ENCODE peak calls at places on chromosomes 3 and 15, in nine cellular contexts. J is prostate gland, I is left ventricle myocardium inferior, L is NT2/D1, F is H9, R is suprapubic skin, Z is Peyer's patch, A is MM.1S, N is upper lobe of right lung. K is an unnamed sample.

GRCh38 chr3:36142746-36143145 is 237.6 kb upstream of the STAC start:
- DNase-seq in F (no peak), R (no peak), I (no peak), L (no peak), N (no peak), Z (no peak), A (no peak), J (no peak), K (no peak)

GRCh38 chr3:56681963-56682457 is 1.1 kb downstream of the TASOR start:
- DNase-seq in A (no peak), L (no peak), R (no peak), N (no peak), J (no peak), Z (no peak), F (peak; percentile 81), I (no peak), K (no peak)

GRCh38 chr15:55587321-55588069 is 650 bp downstream of the PYGO1 start:
- DNase-seq in A (peak; percentile 35), Z (no peak), N (no peak), R (peak; percentile 64), I (peak; percentile 27), L (no peak), F (peak; percentile 43), J (no peak), K (no peak)

GRCh38 chr15:48388017-48388936 is 57.0 kb downstream of the DUT start:
- DNase-seq in I (no peak), J (peak; percentile 8), R (no peak), Z (no peak), F (no peak), A (no peak), N (no peak), L (no peak), K (no peak)

GRCh38 chr3:24495334-24495994 is 814 bp upstream of the THRB start:
- DNase-seq in J (peak; percentile 56), L (no peak), Z (peak; percentile 68), F (peak; percentile 70), I (peak; percentile 41), N (peak; percentile 87), R (peak; percentile 82), A (no peak), K (no peak)

GRCh38 chr3:144054766-144055165 is 83.1 kb downstream of the DIPK2A start:
- DNase-seq in Z (no peak), A (no peak), L (no peak), F (no peak), J (no peak), R (no peak), I (no peak), N (no peak), K (no peak)

GRCh38 chr3:129809297-129809696 is 84.2 kb downstream of the TMCC1 start:
- DNase-seq in A (no peak), Z (no peak), J (no peak), I (no peak), N (no peak), L (no peak), F (no peak), R (no peak), K (no peak)

GRCh38 chr3:128878556-128879124 is 780 bp upstream of the ACAD9 start:
- DNase-seq in A (peak; percentile 56), I (no peak), J (no peak), L (no peak), F (no peak), N (no peak), Z (peak; percentile 52), R (no peak), K (no peak)

GRCh38 chr3:122978569-122978968 is 49.0 kb downstream of the SEMA5B start:
- DNase-seq in Z (no peak), I (no peak), N (no peak), F (no peak), A (no peak), R (no peak), J (no peak), L (no peak), K (no peak)

GRCh38 chr15:33392453-33392852 is 81.7 kb downstream of the RYR3 start:
- DNase-seq in I (no peak), N (no peak), A (no peak), Z (no peak), L (no peak), J (no peak), R (no peak), F (peak; percentile 44), K (no peak)

GRCh38 chr3:114739627-114740026 is 407.5 kb downstream of the ZBTB20 start:
- DNase-seq in N (no peak), R (no peak), I (no peak), A (no peak), L (no peak), J (no peak), Z (no peak), F (no peak), K (no peak)

GRCh38 chr3:86937306-86937791 is 53.6 kb downstream of the VGLL3 start:
- DNase-seq in R (no peak), J (no peak), A (no peak), F (no peak), I (peak; percentile 21), N (no peak), L (no peak), Z (no peak), K (no peak)

GRCh38 chr3:48507256-48508061 is 3.5 kb upstream of the SHISA5 start:
- DNase-seq in Z (peak; percentile 88), L (peak; percentile 74), I (peak; percentile 24), J (peak; percentile 84), F (peak; percentile 95), R (peak; percentile 58), N (peak; percentile 77), A (peak; percentile 77), K (peak; percentile 58)

GRCh38 chr15:91468861-91469260 is 368.8 kb downstream of the SV2B start:
- DNase-seq in N (no peak), R (no peak), L (no peak), F (no peak), I (no peak), J (no peak), Z (no peak), A (no peak), K (no peak)

GRCh38 chr15:99169769-99170311 is 65.0 kb downstream of the SYNM start:
- DNase-seq in J (peak; percentile 39), F (no peak), R (no peak), L (no peak), I (no peak), Z (no peak), N (no peak), A (no peak), K (no peak)

GRCh38 chr15:60358935-60359672 is 38.7 kb downstream of the ANXA2 start:
- DNase-seq in I (no peak), Z (no peak), L (no peak), A (no peak), R (no peak), J (no peak), F (no peak), N (no peak), K (no peak)

GRCh38 chr3:192489579-192489978 is 237.8 kb downstream of the FGF12 start:
- DNase-seq in J (no peak), F (no peak), A (no peak), L (no peak), N (no peak), R (no peak), I (no peak), Z (no peak), K (no peak)

GRCh38 chr15:30924353-30924752 is 20.6 kb downstream of the FAN1 start:
- DNase-seq in R (no peak), Z (no peak), J (no peak), A (no peak), N (no peak), L (no peak), I (no peak), F (no peak), K (no peak)

GRCh38 chr15:61047783-61048182 is 181.3 kb downstream of the RORA start:
- DNase-seq in F (no peak), I (no peak), Z (no peak), A (no peak), J (no peak), R (no peak), N (no peak), L (no peak), K (no peak)

DNA sequence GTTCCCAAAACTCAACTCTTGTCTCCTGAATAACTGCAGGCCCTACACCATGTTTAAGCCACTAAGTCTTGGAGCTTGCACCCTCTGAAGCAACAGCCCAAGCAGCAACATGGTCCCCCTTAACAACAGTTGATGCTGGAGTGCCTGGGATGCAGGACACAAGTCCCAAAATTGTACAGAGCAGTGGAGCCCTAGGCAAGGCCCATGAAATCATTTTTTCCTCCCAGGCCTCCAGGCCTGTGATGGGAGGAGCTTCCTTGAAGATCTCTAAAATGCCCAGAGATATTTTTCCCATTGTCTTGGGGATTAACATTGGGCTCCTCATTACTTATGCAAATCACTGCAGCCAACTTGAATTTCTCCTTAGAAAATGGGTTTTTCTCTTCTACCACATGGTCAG is 311.9 kb upstream of the EPHA3 start:
- DNase-seq in L (no peak), N (no peak), J (no peak), I (no peak), A (no peak), F (no peak), R (no peak), Z (no peak), K (no peak)
- H3K9me3 ChIP-seq in L (peaks cover 19% of the 10 kb centered on the region), N (peaks cover 5% of the 10 kb centered on the region), J (no peaks in the 10 kb centered on the region), I (peaks cover 33% of the 10 kb centered on the region), A (no peaks in the 10 kb centered on the region), F (peaks cover 13% of the 10 kb centered on the region), R (peaks cover 16% of the 10 kb centered on the region), Z (peaks cover 6% of the 10 kb centered on the region), K (no peaks in the 10 kb centered on the region)

GRCh38 chr15:25019434-25019833 is 64.6 kb downstream of the SNRPN start:
- DNase-seq in Z (no peak), F (no peak), J (no peak), I (no peak), A (no peak), L (no peak), R (no peak), N (no peak), K (no peak)

DNA sequence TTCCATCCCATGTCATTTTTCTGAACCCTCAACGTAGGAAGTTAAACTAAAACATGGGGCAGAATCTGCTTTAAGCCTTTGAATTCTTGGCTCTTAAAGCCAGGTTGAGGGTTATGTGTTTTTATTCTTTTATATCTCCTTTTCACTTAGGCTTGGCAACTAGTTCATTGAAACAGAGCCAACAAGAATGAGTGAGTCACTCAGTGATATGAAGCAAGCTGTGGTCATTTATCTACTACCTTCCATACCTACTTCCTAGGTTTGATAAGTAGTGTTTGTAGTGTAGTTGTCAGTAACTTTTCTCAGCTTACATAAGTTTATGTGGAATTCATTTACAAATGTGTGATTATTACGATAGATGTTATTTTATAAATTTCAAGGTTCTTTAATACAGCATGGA is 67.4 kb downstream of the SNRPN start:
- DNase-seq in I (no peak), L (no peak), Z (no peak), R (no peak), F (no peak), N (no peak), J (no peak), A (no peak), K (no peak)
- H3K9me3 ChIP-seq in I (peaks cover 100% of the 10 kb centered on the region), L (no peaks in the 10 kb centered on the region), Z (peaks cover 30% of the 10 kb centered on the region), R (peaks cover 30% of the 10 kb centered on the region), F (peaks cover 40% of the 10 kb centered on the region), N (peaks cover 59% of the 10 kb centered on the region), J (no peaks in the 10 kb centered on the region), A (no peaks in the 10 kb centered on the region), K (peaks cover 5% of the 10 kb centered on the region)

GRCh38 chr3:118842147-118842863 is 192.3 kb downstream of the IGSF11 start:
- DNase-seq in L (no peak), Z (no peak), R (no peak), F (no peak), J (no peak), N (no peak), I (no peak), A (peak; percentile 71), K (no peak)
- H3K9me3 ChIP-seq in L (peaks cover 57% of the 10 kb centered on the region), Z (peaks cover 27% of the 10 kb centered on the region), R (peaks cover 13% of the 10 kb centered on the region), F (peaks cover 17% of the 10 kb centered on the region), J (no peaks in the 10 kb centered on the region), N (peaks cover 18% of the 10 kb centered on the region), I (peaks cover 61% of the 10 kb centered on the region), A (no peaks in the 10 kb centered on the region), K (peaks cover 6% of the 10 kb centered on the region)

GRCh38 chr3:44734646-44735168 is 5.3 kb downstream of the ZNF501 start:
- DNase-seq in N (no peak), I (no peak), A (no peak), L (no peak), J (no peak), R (no peak), F (no peak), Z (no peak), K (no peak)
- H3K9me3 ChIP-seq in N (peaks cover 81% of the 10 kb centered on the region), I (peaks cover 100% of the 10 kb centered on the region), A (peaks cover 5% of the 10 kb centered on the region), L (peaks cover 89% of the 10 kb centered on the region), J (no peaks in the 10 kb centered on the region), R (peaks cover 62% of the 10 kb centered on the region), F (peaks cover 58% of the 10 kb centered on the region), Z (peaks cover 87% of the 10 kb centered on the region), K (peaks cover 37% of the 10 kb centered on the region)